ENCODE peak calls at places on chromosomes 3 and 15, in seven cellular contexts. One of them, this sample, is unnamed.

GRCh38 chr15:55685292-55685691 is 57.7 kb downstream of the PRTG start:
- DNase-seq in left ventricle myocardium inferior: no peak
- DNase-seq in K562: no peak
- DNase-seq in transverse colon: no peak
- DNase-seq in HFF-Myc: no peak
- DNase-seq in endodermal cell: no peak
- DNase-seq in choroid plexus epithelial cell: peak; percentile 67
- DNase-seq in this sample: no peak

GRCh38 chr3:107068980-107069379 is 308.3 kb upstream of the CCDC54 start:
- DNase-seq in choroid plexus epithelial cell: peak; percentile 81
- DNase-seq in endodermal cell: no peak
- DNase-seq in transverse colon: no peak
- DNase-seq in HFF-Myc: peak; percentile 59
- DNase-seq in K562: no peak
- DNase-seq in left ventricle myocardium inferior: no peak
- DNase-seq in this sample: peak; percentile 52

GRCh38 chr3:133445111-133445510 is 45.3 kb downstream of the BFSP2 start:
- DNase-seq in transverse colon: peak; percentile 44
- DNase-seq in choroid plexus epithelial cell: no peak
- DNase-seq in endodermal cell: no peak
- DNase-seq in K562: no peak
- DNase-seq in HFF-Myc: no peak
- DNase-seq in left ventricle myocardium inferior: no peak
- DNase-seq in this sample: no peak

GRCh38 chr3:59798372-59799086 is 748.7 kb upstream of the CFAP20DC start:
- DNase-seq in transverse colon: no peak
- DNase-seq in choroid plexus epithelial cell: no peak
- DNase-seq in left ventricle myocardium inferior: no peak
- DNase-seq in HFF-Myc: no peak
- DNase-seq in endodermal cell: no peak
- DNase-seq in K562: no peak
- DNase-seq in this sample: no peak

GRCh38 chr15:64944961-64945360 is 33.3 kb downstream of the ANKDD1A start:
- DNase-seq in left ventricle myocardium inferior: no peak
- DNase-seq in endodermal cell: no peak
- DNase-seq in K562: no peak
- DNase-seq in choroid plexus epithelial cell: no peak
- DNase-seq in HFF-Myc: no peak
- DNase-seq in transverse colon: no peak
- DNase-seq in this sample: no peak

GRCh38 chr3:21174461-21174860 is 576.5 kb downstream of the ZNF385D start:
- DNase-seq in choroid plexus epithelial cell: no peak
- DNase-seq in left ventricle myocardium inferior: no peak
- DNase-seq in transverse colon: no peak
- DNase-seq in endodermal cell: no peak
- DNase-seq in K562: no peak
- DNase-seq in HFF-Myc: no peak
- DNase-seq in this sample: no peak

GRCh38 chr15:85419200-85419599 is 38.8 kb downstream of the AKAP13 start:
- DNase-seq in choroid plexus epithelial cell: no peak
- DNase-seq in K562: no peak
- DNase-seq in transverse colon: no peak
- DNase-seq in HFF-Myc: no peak
- DNase-seq in endodermal cell: no peak
- DNase-seq in left ventricle myocardium inferior: no peak
- DNase-seq in this sample: no peak

GRCh38 chr3:115040673-115041286 is 106.3 kb downstream of the ZBTB20 start:
- DNase-seq in left ventricle myocardium inferior: no peak
- DNase-seq in choroid plexus epithelial cell: peak; percentile 76
- DNase-seq in K562: no peak
- DNase-seq in transverse colon: peak; percentile 20
- DNase-seq in HFF-Myc: peak; percentile 10
- DNase-seq in endodermal cell: peak; percentile 53
- DNase-seq in this sample: no peak

GRCh38 chr15:50496692-50497091 is 49.8 kb downstream of the USP50 start:
- DNase-seq in choroid plexus epithelial cell: no peak
- DNase-seq in transverse colon: no peak
- DNase-seq in HFF-Myc: no peak
- DNase-seq in left ventricle myocardium inferior: no peak
- DNase-seq in K562: no peak
- DNase-seq in endodermal cell: no peak
- DNase-seq in this sample: no peak

GRCh38 chr3:38984731-38985130 is 67.0 kb downstream of the SCN11A start:
- DNase-seq in left ventricle myocardium inferior: no peak
- DNase-seq in transverse colon: no peak
- DNase-seq in HFF-Myc: no peak
- DNase-seq in endodermal cell: no peak
- DNase-seq in K562: no peak
- DNase-seq in choroid plexus epithelial cell: no peak
- DNase-seq in this sample: no peak

GRCh38 chr3:83890763-83891135 is 1068.0 kb upstream of the CADM2 start:
- DNase-seq in endodermal cell: no peak
- DNase-seq in K562: no peak
- DNase-seq in choroid plexus epithelial cell: peak; percentile 73
- DNase-seq in HFF-Myc: no peak
- DNase-seq in left ventricle myocardium inferior: no peak
- DNase-seq in transverse colon: no peak
- DNase-seq in this sample: no peak

GRCh38 chr3:184154909-184155643 is at the start of gene DVL3:
- DNase-seq in choroid plexus epithelial cell: peak; percentile 56
- DNase-seq in K562: peak; percentile 93
- DNase-seq in endodermal cell: peak; percentile 84
- DNase-seq in left ventricle myocardium inferior: peak; percentile 78
- DNase-seq in HFF-Myc: no peak
- DNase-seq in transverse colon: peak; percentile 77
- DNase-seq in this sample: no peak

GRCh38 chr3:69144631-69145244 is 22.3 kb upstream of the LMOD3 start:
- DNase-seq in HFF-Myc: no peak
- DNase-seq in left ventricle myocardium inferior: no peak
- DNase-seq in K562: no peak
- DNase-seq in choroid plexus epithelial cell: peak; percentile 71
- DNase-seq in transverse colon: no peak
- DNase-seq in endodermal cell: peak; percentile 88
- DNase-seq in this sample: no peak

GRCh38 chr3:189103208-189103607 is 68.6 kb upstream of the TPRG1 start:
- DNase-seq in left ventricle myocardium inferior: no peak
- DNase-seq in transverse colon: no peak
- DNase-seq in endodermal cell: no peak
- DNase-seq in choroid plexus epithelial cell: no peak
- DNase-seq in HFF-Myc: no peak
- DNase-seq in K562: no peak
- DNase-seq in this sample: no peak

GRCh38 chr15:53576841-53577240 is 182.6 kb downstream of the WDR72 start:
- DNase-seq in K562: no peak
- DNase-seq in choroid plexus epithelial cell: no peak
- DNase-seq in HFF-Myc: no peak
- DNase-seq in transverse colon: no peak
- DNase-seq in left ventricle myocardium inferior: no peak
- DNase-seq in endodermal cell: no peak
- DNase-seq in this sample: no peak

GRCh38 chr3:113825090-113825489 is 13.5 kb upstream of the GRAMD1C start:
- DNase-seq in K562: peak; percentile 8
- DNase-seq in choroid plexus epithelial cell: peak; percentile 34
- DNase-seq in transverse colon: no peak
- DNase-seq in left ventricle myocardium inferior: no peak
- DNase-seq in HFF-Myc: no peak
- DNase-seq in endodermal cell: peak; percentile 52
- DNase-seq in this sample: no peak

GRCh38 chr3:114496021-114496434 is 202.2 kb downstream of the TIGIT start:
- DNase-seq in HFF-Myc: no peak
- DNase-seq in left ventricle myocardium inferior: peak; percentile 60
- DNase-seq in endodermal cell: no peak
- DNase-seq in transverse colon: no peak
- DNase-seq in choroid plexus epithelial cell: peak; percentile 70
- DNase-seq in K562: no peak
- DNase-seq in this sample: peak; percentile 41

DNA sequence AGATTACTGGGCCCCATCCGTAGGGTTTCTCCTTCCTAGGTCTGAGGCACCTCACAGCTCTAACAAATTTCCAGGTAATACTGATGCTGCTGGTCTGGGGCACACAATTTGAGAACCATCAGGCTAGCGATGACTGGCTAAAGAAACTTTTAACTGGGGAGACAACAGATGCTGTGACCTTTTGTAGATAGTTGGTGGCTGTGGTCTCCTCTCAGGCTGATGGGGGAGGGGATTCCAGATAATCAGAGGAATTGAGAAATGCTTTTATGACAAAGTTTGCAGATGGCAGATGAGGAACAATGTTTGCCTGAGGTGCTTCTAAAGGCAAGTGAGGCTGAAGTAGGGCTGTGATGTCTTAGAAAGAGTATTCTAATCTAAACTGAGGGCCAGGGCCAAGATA is 13.8 kb upstream of the CCR9 start:
- DNase-seq in K562: no peak
- DNase-seq in choroid plexus epithelial cell: no peak
- DNase-seq in endodermal cell: no peak
- DNase-seq in transverse colon: no peak
- DNase-seq in left ventricle myocardium inferior: no peak
- DNase-seq in HFF-Myc: no peak
- DNase-seq in this sample: no peak
- TF ChIP-seq CTCF in K562: no peak
- TF ChIP-seq CTCF in choroid plexus epithelial cell: no peak
- TF ChIP-seq CTCF in endodermal cell: no peak
- TF ChIP-seq CTCF in transverse colon: no peak
- TF ChIP-seq CTCF in left ventricle myocardium inferior: no peak
- TF ChIP-seq CTCF in HFF-Myc: no peak
- TF ChIP-seq CTCF in this sample: no peak

DNA sequence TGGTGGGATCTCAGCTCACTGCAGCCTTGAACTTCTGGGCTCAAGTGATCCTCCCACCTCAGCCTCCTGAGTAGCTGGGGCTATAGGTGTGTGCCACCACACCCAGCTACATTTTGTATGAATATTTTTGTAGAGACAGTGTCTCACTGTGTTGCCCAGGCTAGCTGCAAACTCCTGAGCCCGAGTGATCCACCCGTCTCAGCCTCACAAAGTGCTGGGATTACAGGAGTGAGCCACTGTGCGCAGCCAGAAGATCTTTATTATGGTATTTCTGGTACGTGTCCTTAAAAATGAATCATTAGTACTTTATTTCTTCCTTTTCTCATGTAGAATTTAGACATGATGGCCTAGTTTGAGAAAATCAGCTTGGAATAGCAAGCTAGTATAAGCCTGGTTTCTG is 153.3 kb downstream of the BCHE start:
- DNase-seq in K562: no peak
- DNase-seq in choroid plexus epithelial cell: no peak
- DNase-seq in transverse colon: no peak
- DNase-seq in HFF-Myc: no peak
- DNase-seq in endodermal cell: no peak
- DNase-seq in left ventricle myocardium inferior: no peak
- DNase-seq in this sample: no peak
- H3K4me3 ChIP-seq in K562: no peak overlapping the region
- H3K4me3 ChIP-seq in choroid plexus epithelial cell: no peak overlapping the region
- H3K4me3 ChIP-seq in transverse colon: no peak overlapping the region
- H3K4me3 ChIP-seq in HFF-Myc: no peak overlapping the region
- H3K4me3 ChIP-seq in endodermal cell: no peak overlapping the region
- H3K4me3 ChIP-seq in left ventricle myocardium inferior: no peak overlapping the region
- H3K4me3 ChIP-seq in this sample: no peak overlapping the region

GRCh38 chr15:61119556-61119955 is 109.5 kb downstream of the RORA start:
- DNase-seq in HFF-Myc: no peak
- DNase-seq in left ventricle myocardium inferior: no peak
- DNase-seq in endodermal cell: no peak
- DNase-seq in choroid plexus epithelial cell: no peak
- DNase-seq in K562: no peak
- DNase-seq in transverse colon: no peak
- DNase-seq in this sample: no peak

GRCh38 chr15:61115241-61115640 is 113.9 kb downstream of the RORA start:
- DNase-seq in endodermal cell: no peak
- DNase-seq in K562: no peak
- DNase-seq in choroid plexus epithelial cell: no peak
- DNase-seq in transverse colon: no peak
- DNase-seq in HFF-Myc: no peak
- DNase-seq in left ventricle myocardium inferior: no peak
- DNase-seq in this sample: no peak

GRCh38 chr15:61115679-61116078 is 113.4 kb downstream of the RORA start:
- DNase-seq in choroid plexus epithelial cell: no peak
- DNase-seq in left ventricle myocardium inferior: no peak
- DNase-seq in transverse colon: no peak
- DNase-seq in HFF-Myc: no peak
- DNase-seq in endodermal cell: no peak
- DNase-seq in K562: no peak
- DNase-seq in this sample: no peak

GRCh38 chr15:61116830-61117229 is 112.3 kb downstream of the RORA start:
- DNase-seq in left ventricle myocardium inferior: no peak
- DNase-seq in HFF-Myc: no peak
- DNase-seq in endodermal cell: no peak
- DNase-seq in transverse colon: no peak
- DNase-seq in K562: no peak
- DNase-seq in choroid plexus epithelial cell: no peak
- DNase-seq in this sample: no peak

DNA sequence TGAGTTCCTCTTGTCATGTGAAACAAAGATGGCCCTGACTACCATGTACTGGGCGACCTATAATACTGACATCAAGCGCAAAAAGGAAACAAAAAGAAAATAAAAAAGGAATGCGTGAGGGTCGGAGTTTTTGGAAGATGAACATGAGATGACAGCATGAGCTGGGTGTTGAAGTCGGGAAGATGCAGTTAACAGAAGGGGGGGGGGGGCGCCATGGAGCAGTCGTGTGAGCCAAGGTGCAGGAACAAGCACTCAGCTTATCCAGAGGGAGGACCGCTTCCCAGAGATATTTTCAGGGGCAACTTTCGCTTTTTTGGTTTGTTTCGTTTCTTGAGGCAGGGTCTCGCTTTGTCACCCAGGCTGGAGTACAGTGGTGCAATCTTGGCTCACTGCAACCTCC is 110.2 kb downstream of the RORA start:
- DNase-seq in left ventricle myocardium inferior: no peak
- DNase-seq in transverse colon: no peak
- DNase-seq in choroid plexus epithelial cell: no peak
- DNase-seq in HFF-Myc: no peak
- DNase-seq in K562: peak; percentile 45
- DNase-seq in endodermal cell: peak; percentile 83
- DNase-seq in this sample: no peak
- TF ChIP-seq CTCF in left ventricle myocardium inferior: no peak
- TF ChIP-seq CTCF in transverse colon: no peak
- TF ChIP-seq CTCF in choroid plexus epithelial cell: peak; percentile 28
- TF ChIP-seq CTCF in HFF-Myc: peak; percentile 16
- TF ChIP-seq CTCF in K562: peak; percentile 48
- TF ChIP-seq CTCF in endodermal cell: peak; percentile 60
- TF ChIP-seq CTCF in this sample: no peak

DNA sequence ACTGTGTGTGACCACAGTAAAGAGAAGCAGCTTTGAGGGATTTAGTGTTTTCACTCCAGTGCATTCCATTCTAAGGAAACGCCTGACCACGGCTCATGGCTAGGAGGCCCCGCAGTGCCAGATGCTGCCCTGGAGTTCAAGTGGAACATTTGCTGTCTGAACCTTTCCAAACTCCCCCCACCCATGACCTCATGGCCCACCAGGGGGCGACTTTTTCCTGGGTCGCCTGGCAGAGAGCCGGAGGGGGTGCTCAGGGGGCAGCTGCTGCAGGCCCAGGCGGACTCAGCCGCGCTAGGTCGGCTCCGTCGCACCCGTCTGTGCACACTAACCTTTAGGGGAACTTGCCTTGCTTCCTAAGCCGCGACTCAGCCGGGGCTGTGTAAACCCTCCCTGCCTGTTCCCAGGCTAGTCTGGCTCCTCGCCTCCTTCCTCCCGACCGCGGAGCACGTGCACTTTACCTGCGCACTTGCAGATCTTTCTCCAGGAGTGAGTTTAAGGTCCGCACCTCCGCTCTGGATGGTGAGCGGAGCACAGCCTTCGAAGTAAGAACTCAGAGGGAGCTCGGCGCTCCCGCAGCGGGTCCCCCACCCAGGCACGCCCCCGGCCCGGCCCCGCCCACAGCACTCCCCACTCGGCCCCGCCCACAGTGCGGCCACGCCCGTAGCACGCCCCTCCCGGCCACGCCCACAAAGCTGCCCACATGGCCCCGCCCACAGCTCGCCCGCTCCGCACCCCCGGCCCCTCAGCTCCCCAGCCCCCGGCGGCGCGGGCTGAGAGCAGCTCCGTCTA is at the start of gene OCA2:
- DNase-seq in choroid plexus epithelial cell: peak; percentile 83
- DNase-seq in endodermal cell: peak; percentile 97
- DNase-seq in HFF-Myc: peak; percentile 14
- DNase-seq in left ventricle myocardium inferior: peak; percentile 53
- DNase-seq in transverse colon: peak; percentile 43
- DNase-seq in K562: peak; percentile 98
- DNase-seq in this sample: no peak
- H3K4me3 ChIP-seq in choroid plexus epithelial cell: peak within 1 kb of the TSS; percentile 42
- H3K4me3 ChIP-seq in endodermal cell: peak within 1 kb of the TSS; percentile 11
- H3K4me3 ChIP-seq in HFF-Myc: peak within 1 kb of the TSS; percentile 7
- H3K4me3 ChIP-seq in left ventricle myocardium inferior: peak within 1 kb of the TSS; percentile 54
- H3K4me3 ChIP-seq in transverse colon: no peak within 1 kb of the TSS
- H3K4me3 ChIP-seq in K562: peak within 1 kb of the TSS; percentile 52
- H3K4me3 ChIP-seq in this sample: peak within 1 kb of the TSS; percentile 30